ENCODE peak calls at places on chromosomes 16 and 17, in five cellular contexts. One of them, this sample, is unnamed.

GRCh38 chr17:79949646-79950292 is 85.9 kb downstream of the TBC1D16 start:
- DNase-seq in NCI-H524: no peak
- DNase-seq in T1000: no peak
- DNase-seq in T-cell: no peak
- DNase-seq in GM04504: no peak
- DNase-seq in this sample: no peak

GRCh38 chr17:81890447-81891302 is 711 bp downstream of the ALYREF start:
- DNase-seq in NCI-H524: no peak
- DNase-seq in T1000: no peak
- DNase-seq in T-cell: no peak
- DNase-seq in GM04504: no peak
- DNase-seq in this sample: no peak

GRCh38 chr17:38464251-38464722 is 36.0 kb downstream of the ARHGAP23 start:
- DNase-seq in NCI-H524: peak; percentile 11
- DNase-seq in T1000: peak; percentile 27
- DNase-seq in T-cell: no peak
- DNase-seq in GM04504: peak; percentile 41
- DNase-seq in this sample: peak; percentile 54

GRCh38 chr17:58504826-58505351 is 9.5 kb downstream of the MTMR4 start:
- DNase-seq in NCI-H524: no peak
- DNase-seq in T1000: no peak
- DNase-seq in T-cell: no peak
- DNase-seq in GM04504: no peak
- DNase-seq in this sample: no peak

GRCh38 chr16:10266809-10267208 is 84.6 kb upstream of the GRIN2A start:
- DNase-seq in NCI-H524: no peak
- DNase-seq in T1000: no peak
- DNase-seq in T-cell: no peak
- DNase-seq in GM04504: no peak
- DNase-seq in this sample: no peak

GRCh38 chr16:76441886-76442285 is 164.7 kb downstream of the CNTNAP4 start:
- DNase-seq in NCI-H524: peak; percentile 86
- DNase-seq in T1000: no peak
- DNase-seq in T-cell: no peak
- DNase-seq in GM04504: no peak
- DNase-seq in this sample: no peak

GRCh38 chr16:66292241-66292935 is 74.1 kb upstream of the CDH5 start:
- DNase-seq in NCI-H524: no peak
- DNase-seq in T1000: no peak
- DNase-seq in T-cell: no peak
- DNase-seq in GM04504: no peak
- DNase-seq in this sample: no peak

GRCh38 chr17:35764123-35764991 is 3.7 kb downstream of the C17orf50 start:
- DNase-seq in NCI-H524: peak; percentile 85
- DNase-seq in T1000: peak; percentile 85
- DNase-seq in T-cell: peak; percentile 68
- DNase-seq in GM04504: peak; percentile 52
- DNase-seq in this sample: peak; percentile 74

GRCh38 chr17:73293031-73293430 is 18.8 kb downstream of the CDC42EP4 start:
- DNase-seq in NCI-H524: no peak
- DNase-seq in T1000: no peak
- DNase-seq in T-cell: no peak
- DNase-seq in GM04504: no peak
- DNase-seq in this sample: no peak

GRCh38 chr17:42667088-42667951 is 8.2 kb downstream of the TUBG2 start:
- DNase-seq in NCI-H524: no peak
- DNase-seq in T1000: peak; percentile 86
- DNase-seq in T-cell: no peak
- DNase-seq in GM04504: peak; percentile 72
- DNase-seq in this sample: peak; percentile 20

GRCh38 chr16:58727796-58728568 is 6.1 kb downstream of the GOT2 start:
- DNase-seq in NCI-H524: no peak
- DNase-seq in T1000: no peak
- DNase-seq in T-cell: no peak
- DNase-seq in GM04504: no peak
- DNase-seq in this sample: no peak

GRCh38 chr16:14362774-14363371 is 267.2 kb downstream of the PARN start:
- DNase-seq in NCI-H524: no peak
- DNase-seq in T1000: no peak
- DNase-seq in T-cell: no peak
- DNase-seq in GM04504: no peak
- DNase-seq in this sample: no peak

GRCh38 chr16:49494386-49495150 is 121.0 kb downstream of the C16orf78 start:
- DNase-seq in NCI-H524: peak; percentile 48
- DNase-seq in T1000: no peak
- DNase-seq in T-cell: no peak
- DNase-seq in GM04504: no peak
- DNase-seq in this sample: no peak

GRCh38 chr17:57515662-57516211 is 229.4 kb downstream of the CCDC182 start:
- DNase-seq in NCI-H524: no peak
- DNase-seq in T1000: no peak
- DNase-seq in T-cell: no peak
- DNase-seq in GM04504: no peak
- DNase-seq in this sample: no peak

GRCh38 chr17:75773808-75774470 is 8.9 kb upstream of the GALK1 start:
- DNase-seq in NCI-H524: no peak
- DNase-seq in T1000: no peak
- DNase-seq in T-cell: no peak
- DNase-seq in GM04504: no peak
- DNase-seq in this sample: no peak

GRCh38 chr16:13517856-13518255 is 402.1 kb upstream of the ERCC4 start:
- DNase-seq in NCI-H524: peak; percentile 51
- DNase-seq in T1000: no peak
- DNase-seq in T-cell: no peak
- DNase-seq in GM04504: no peak
- DNase-seq in this sample: no peak

GRCh38 chr17:81020767-81021497 is 14.0 kb upstream of the BAIAP2 start:
- DNase-seq in NCI-H524: no peak
- DNase-seq in T1000: no peak
- DNase-seq in T-cell: no peak
- DNase-seq in GM04504: no peak
- DNase-seq in this sample: peak; percentile 18

This sample was measured in DMS 273 treated with DMSO at 0.1 percent for 48 hours.